ENCODE peak calls at places on chromosomes 7 and 10, in seven cellular contexts. One of them, this sample, is unnamed.

GRCh38 chr7:471866-472639 is 47.6 kb downstream of the PDGFA start:
- DNase-seq in MM.1S: no peak
- DNase-seq in body of pancreas: peak; percentile 45
- DNase-seq in nephron progenitor cell: peak; percentile 89
- DNase-seq in tibial artery: peak; percentile 83
- DNase-seq in RWPE2: peak; percentile 89
- DNase-seq in fibroblast of lung: peak; percentile 98
- DNase-seq in this sample: peak; percentile 1

GRCh38 chr10:65234261-65234660 is 1691.6 kb upstream of the LRRTM3 start:
- DNase-seq in fibroblast of lung: no peak
- DNase-seq in RWPE2: no peak
- DNase-seq in body of pancreas: no peak
- DNase-seq in nephron progenitor cell: no peak
- DNase-seq in MM.1S: no peak
- DNase-seq in tibial artery: no peak
- DNase-seq in this sample: no peak

GRCh38 chr10:31536297-31536696 is 217.3 kb downstream of the ZEB1 start:
- DNase-seq in fibroblast of lung: peak; percentile 32
- DNase-seq in tibial artery: no peak
- DNase-seq in RWPE2: no peak
- DNase-seq in MM.1S: no peak
- DNase-seq in nephron progenitor cell: no peak
- DNase-seq in body of pancreas: no peak
- DNase-seq in this sample: no peak

GRCh38 chr7:30930621-30931020 is 19.0 kb downstream of the AQP1 start:
- DNase-seq in tibial artery: no peak
- DNase-seq in fibroblast of lung: no peak
- DNase-seq in nephron progenitor cell: no peak
- DNase-seq in body of pancreas: peak; percentile 35
- DNase-seq in MM.1S: no peak
- DNase-seq in RWPE2: no peak
- DNase-seq in this sample: no peak

GRCh38 chr7:75813781-75814236 is at the start of gene CCL24:
- DNase-seq in RWPE2: no peak
- DNase-seq in MM.1S: no peak
- DNase-seq in tibial artery: no peak
- DNase-seq in fibroblast of lung: no peak
- DNase-seq in nephron progenitor cell: no peak
- DNase-seq in body of pancreas: peak; percentile 41
- DNase-seq in this sample: no peak

GRCh38 chr7:148289630-148290029 is 300.9 kb upstream of the C7orf33 start:
- DNase-seq in nephron progenitor cell: no peak
- DNase-seq in RWPE2: no peak
- DNase-seq in MM.1S: peak; percentile 72
- DNase-seq in fibroblast of lung: no peak
- DNase-seq in body of pancreas: no peak
- DNase-seq in tibial artery: no peak
- DNase-seq in this sample: no peak

GRCh38 chr7:32952876-32953275 is 4.4 kb upstream of the FKBP9 start:
- DNase-seq in fibroblast of lung: no peak
- DNase-seq in RWPE2: no peak
- DNase-seq in MM.1S: no peak
- DNase-seq in body of pancreas: no peak
- DNase-seq in nephron progenitor cell: no peak
- DNase-seq in tibial artery: no peak
- DNase-seq in this sample: no peak

GRCh38 chr10:21030096-21030495 is 133.0 kb upstream of the NEBL start:
- DNase-seq in body of pancreas: peak; percentile 29
- DNase-seq in nephron progenitor cell: no peak
- DNase-seq in MM.1S: no peak
- DNase-seq in fibroblast of lung: peak; percentile 20
- DNase-seq in tibial artery: no peak
- DNase-seq in RWPE2: no peak
- DNase-seq in this sample: peak; percentile 66

GRCh38 chr7:80335473-80336232 is 176.2 kb downstream of the GNAT3 start:
- DNase-seq in RWPE2: no peak
- DNase-seq in nephron progenitor cell: no peak
- DNase-seq in fibroblast of lung: peak; percentile 73
- DNase-seq in MM.1S: no peak
- DNase-seq in tibial artery: no peak
- DNase-seq in body of pancreas: peak; percentile 4
- DNase-seq in this sample: no peak

GRCh38 chr7:101927389-101928306 is 110.2 kb downstream of the CUX1 start:
- DNase-seq in tibial artery: no peak
- DNase-seq in RWPE2: no peak
- DNase-seq in MM.1S: no peak
- DNase-seq in fibroblast of lung: no peak
- DNase-seq in nephron progenitor cell: no peak
- DNase-seq in body of pancreas: no peak
- DNase-seq in this sample: no peak

GRCh38 chr7:85600425-85600824 is 413.6 kb upstream of the SEMA3D start:
- DNase-seq in body of pancreas: no peak
- DNase-seq in nephron progenitor cell: no peak
- DNase-seq in MM.1S: no peak
- DNase-seq in fibroblast of lung: peak; percentile 55
- DNase-seq in RWPE2: no peak
- DNase-seq in tibial artery: no peak
- DNase-seq in this sample: no peak

GRCh38 chr7:142375710-142376313 is 118.0 kb upstream of the PRSS58 start:
- DNase-seq in nephron progenitor cell: peak; percentile 40
- DNase-seq in MM.1S: peak; percentile 48
- DNase-seq in tibial artery: no peak
- DNase-seq in RWPE2: no peak
- DNase-seq in fibroblast of lung: peak; percentile 42
- DNase-seq in body of pancreas: no peak
- DNase-seq in this sample: peak; percentile 33
- TF ChIP-seq CTCF in nephron progenitor cell: peak; percentile 23
- TF ChIP-seq CTCF in MM.1S: peak; percentile 48
- TF ChIP-seq CTCF in tibial artery: no peak
- TF ChIP-seq CTCF in RWPE2: peak; percentile 10
- TF ChIP-seq CTCF in fibroblast of lung: peak; percentile 15
- TF ChIP-seq CTCF in body of pancreas: no peak
- TF ChIP-seq CTCF in this sample: no peak

GRCh38 chr10:118308664-118309063 is 33.5 kb downstream of the FAM204A start:
- DNase-seq in nephron progenitor cell: no peak
- DNase-seq in MM.1S: no peak
- DNase-seq in fibroblast of lung: no peak
- DNase-seq in tibial artery: no peak
- DNase-seq in RWPE2: no peak
- DNase-seq in body of pancreas: no peak
- DNase-seq in this sample: no peak
- TF ChIP-seq CTCF in nephron progenitor cell: no peak
- TF ChIP-seq CTCF in MM.1S: no peak
- TF ChIP-seq CTCF in fibroblast of lung: peak; percentile 1
- TF ChIP-seq CTCF in tibial artery: no peak
- TF ChIP-seq CTCF in RWPE2: no peak
- TF ChIP-seq CTCF in body of pancreas: no peak
- TF ChIP-seq CTCF in this sample: no peak

DNA sequence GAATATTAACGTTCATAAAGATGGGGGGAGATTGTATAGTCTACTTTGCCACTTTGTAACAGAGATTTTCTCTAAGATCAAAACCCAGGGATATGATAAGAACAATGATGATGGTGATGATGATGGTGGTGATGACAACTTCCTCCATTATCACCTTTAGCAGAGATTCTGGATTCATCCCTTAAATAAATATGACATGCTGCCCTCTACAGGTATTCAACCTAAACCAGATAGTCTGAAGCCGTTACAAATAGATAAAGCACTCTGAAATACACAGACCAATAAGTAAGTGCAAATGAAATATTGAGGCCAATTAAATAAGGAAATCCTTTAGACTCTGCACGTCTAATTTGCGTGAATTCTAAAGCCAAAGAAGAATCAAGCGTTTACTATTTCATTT is 211.5 kb downstream of the CREB5 start:
- DNase-seq in RWPE2: no peak
- DNase-seq in tibial artery: no peak
- DNase-seq in body of pancreas: no peak
- DNase-seq in fibroblast of lung: no peak
- DNase-seq in MM.1S: no peak
- DNase-seq in nephron progenitor cell: no peak
- DNase-seq in this sample: no peak
- TF ChIP-seq CTCF in RWPE2: peak; percentile 79
- TF ChIP-seq CTCF in tibial artery: no peak
- TF ChIP-seq CTCF in body of pancreas: no peak
- TF ChIP-seq CTCF in fibroblast of lung: no peak
- TF ChIP-seq CTCF in MM.1S: peak; percentile 32
- TF ChIP-seq CTCF in nephron progenitor cell: peak; percentile 12
- TF ChIP-seq CTCF in this sample: peak; percentile 53

GRCh38 chr10:26528715-26529393 is 90.7 kb downstream of the APBB1IP start:
- DNase-seq in body of pancreas: no peak
- DNase-seq in fibroblast of lung: no peak
- DNase-seq in RWPE2: no peak
- DNase-seq in nephron progenitor cell: no peak
- DNase-seq in tibial artery: no peak
- DNase-seq in MM.1S: no peak
- DNase-seq in this sample: no peak

DNA sequence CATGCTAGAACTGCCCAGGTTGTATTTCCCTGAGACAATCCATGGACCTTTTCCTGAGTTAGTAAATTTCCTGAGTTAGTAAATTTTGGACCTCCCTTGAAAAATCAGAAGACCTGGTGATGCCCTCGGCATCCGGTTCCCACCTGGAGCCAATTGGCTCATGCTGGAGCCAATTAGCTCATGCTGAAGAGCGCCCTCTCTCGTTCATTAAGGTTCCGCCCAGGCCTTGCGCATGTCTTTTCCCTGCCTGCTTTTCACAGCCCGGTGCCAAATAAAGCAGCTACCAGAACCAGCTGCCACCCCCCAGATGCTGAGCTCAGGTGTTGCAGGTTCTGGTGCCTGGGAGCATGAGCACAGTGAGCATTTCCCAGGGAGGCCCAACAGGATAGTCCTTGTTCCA is 96.2 kb downstream of the APBB1IP start:
- DNase-seq in MM.1S: no peak
- DNase-seq in fibroblast of lung: no peak
- DNase-seq in RWPE2: no peak
- DNase-seq in tibial artery: no peak
- DNase-seq in body of pancreas: no peak
- DNase-seq in nephron progenitor cell: no peak
- DNase-seq in this sample: no peak
- TF ChIP-seq CTCF in MM.1S: no peak
- TF ChIP-seq CTCF in fibroblast of lung: no peak
- TF ChIP-seq CTCF in RWPE2: no peak
- TF ChIP-seq CTCF in tibial artery: no peak
- TF ChIP-seq CTCF in body of pancreas: no peak
- TF ChIP-seq CTCF in nephron progenitor cell: no peak
- TF ChIP-seq CTCF in this sample: no peak

DNA sequence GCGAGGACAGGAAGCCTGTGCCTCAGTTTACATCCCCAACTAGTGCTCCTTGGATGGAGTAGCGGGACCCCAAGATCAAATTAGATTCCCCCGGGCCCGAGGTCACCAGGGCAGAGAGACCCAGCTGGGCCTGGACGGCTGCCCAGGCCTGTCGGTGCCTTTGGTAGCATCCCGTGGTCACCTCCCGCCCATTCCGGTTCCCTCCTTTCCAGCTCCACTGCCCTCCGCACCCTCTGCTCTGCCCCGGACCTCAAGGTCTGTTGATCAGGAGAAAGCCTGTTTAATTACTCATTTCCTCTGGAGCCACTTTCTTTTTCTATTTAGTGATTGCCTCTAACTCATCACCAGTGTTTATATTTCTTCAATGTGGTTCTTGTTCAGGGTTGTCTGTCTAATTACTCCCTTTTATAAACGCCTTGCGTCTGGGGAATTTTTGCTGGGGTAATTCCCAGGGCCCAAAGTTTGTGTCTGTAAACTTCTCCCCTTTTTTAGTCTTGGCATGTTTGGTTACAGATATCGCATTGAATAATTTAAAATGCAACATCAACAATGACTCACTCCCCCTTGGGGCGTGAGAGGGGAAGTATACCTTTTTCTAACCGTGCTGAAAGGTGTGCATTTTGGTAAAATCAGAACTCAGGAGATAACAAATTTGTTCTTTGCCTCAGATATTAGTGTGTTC is 1.9 kb downstream of the FOXK1 start:
- DNase-seq in RWPE2: peak; percentile 81
- DNase-seq in body of pancreas: peak; percentile 57
- DNase-seq in tibial artery: peak; percentile 71
- DNase-seq in MM.1S: peak; percentile 24
- DNase-seq in fibroblast of lung: peak; percentile 76
- DNase-seq in nephron progenitor cell: peak; percentile 37
- DNase-seq in this sample: peak; percentile 60
- TF ChIP-seq CTCF in RWPE2: peak; percentile 22
- TF ChIP-seq CTCF in body of pancreas: peak; percentile 30
- TF ChIP-seq CTCF in tibial artery: no peak
- TF ChIP-seq CTCF in MM.1S: peak; percentile 48
- TF ChIP-seq CTCF in fibroblast of lung: peak; percentile 27
- TF ChIP-seq CTCF in nephron progenitor cell: no peak
- TF ChIP-seq CTCF in this sample: no peak